ENCODE peak calls at places on chromosomes 3 and 15, in six cellular contexts. One of them, this sample, is unnamed.

GRCh38 chr3:14843321-14843720 is 24.6 kb downstream of the FGD5 start:
- DNase-seq in iris pigment epithelial cell: no peak
- DNase-seq in AML-193: no peak
- DNase-seq in mucosa of descending colon: no peak
- DNase-seq in activated CD4-positive, alpha-beta T cell treated with anti-CD3 and anti-CD28 coated beads, Interleukin-2, amount 50 U/mL, for 1 hour: no peak
- DNase-seq in lower lobe of right lung: no peak
- DNase-seq in this sample: no peak

GRCh38 chr15:28975766-28976179 is 90.0 kb downstream of the APBA2 start:
- DNase-seq in mucosa of descending colon: no peak
- DNase-seq in activated CD4-positive, alpha-beta T cell treated with anti-CD3 and anti-CD28 coated beads, Interleukin-2, amount 50 U/mL, for 1 hour: peak; percentile 69
- DNase-seq in AML-193: peak; percentile 35
- DNase-seq in lower lobe of right lung: no peak
- DNase-seq in iris pigment epithelial cell: peak; percentile 60
- DNase-seq in this sample: peak; percentile 37

GRCh38 chr15:67175643-67176071 is 78.8 kb downstream of the AAGAB start:
- DNase-seq in iris pigment epithelial cell: peak; percentile 91
- DNase-seq in AML-193: peak; percentile 86
- DNase-seq in lower lobe of right lung: peak; percentile 65
- DNase-seq in activated CD4-positive, alpha-beta T cell treated with anti-CD3 and anti-CD28 coated beads, Interleukin-2, amount 50 U/mL, for 1 hour: no peak
- DNase-seq in mucosa of descending colon: no peak
- DNase-seq in this sample: no peak

GRCh38 chr3:114758828-114759709 is 388.0 kb downstream of the ZBTB20 start:
- DNase-seq in activated CD4-positive, alpha-beta T cell treated with anti-CD3 and anti-CD28 coated beads, Interleukin-2, amount 50 U/mL, for 1 hour: no peak
- DNase-seq in iris pigment epithelial cell: peak; percentile 85
- DNase-seq in mucosa of descending colon: no peak
- DNase-seq in lower lobe of right lung: no peak
- DNase-seq in AML-193: peak; percentile 80
- DNase-seq in this sample: no peak

GRCh38 chr15:68385671-68386586 is 46.0 kb downstream of the ITGA11 start:
- DNase-seq in mucosa of descending colon: no peak
- DNase-seq in AML-193: no peak
- DNase-seq in activated CD4-positive, alpha-beta T cell treated with anti-CD3 and anti-CD28 coated beads, Interleukin-2, amount 50 U/mL, for 1 hour: no peak
- DNase-seq in lower lobe of right lung: peak; percentile 21
- DNase-seq in iris pigment epithelial cell: no peak
- DNase-seq in this sample: no peak

GRCh38 chr15:42549052-42549491 is 434 bp downstream of the HAUS2 start:
- DNase-seq in lower lobe of right lung: no peak
- DNase-seq in mucosa of descending colon: no peak
- DNase-seq in activated CD4-positive, alpha-beta T cell treated with anti-CD3 and anti-CD28 coated beads, Interleukin-2, amount 50 U/mL, for 1 hour: no peak
- DNase-seq in AML-193: peak; percentile 41
- DNase-seq in iris pigment epithelial cell: peak; percentile 9
- DNase-seq in this sample: peak; percentile 41

GRCh38 chr15:63052128-63052826 is 9.7 kb downstream of the TPM1 start:
- DNase-seq in mucosa of descending colon: no peak
- DNase-seq in iris pigment epithelial cell: no peak
- DNase-seq in activated CD4-positive, alpha-beta T cell treated with anti-CD3 and anti-CD28 coated beads, Interleukin-2, amount 50 U/mL, for 1 hour: no peak
- DNase-seq in lower lobe of right lung: no peak
- DNase-seq in AML-193: no peak
- DNase-seq in this sample: no peak

GRCh38 chr3:138812806-138813205 is 21.9 kb downstream of the PIK3CB start:
- DNase-seq in lower lobe of right lung: no peak
- DNase-seq in iris pigment epithelial cell: peak; percentile 80
- DNase-seq in mucosa of descending colon: no peak
- DNase-seq in AML-193: peak; percentile 27
- DNase-seq in activated CD4-positive, alpha-beta T cell treated with anti-CD3 and anti-CD28 coated beads, Interleukin-2, amount 50 U/mL, for 1 hour: no peak
- DNase-seq in this sample: no peak

GRCh38 chr15:83935774-83936173 is 281.9 kb downstream of the ADAMTSL3 start:
- DNase-seq in AML-193: no peak
- DNase-seq in activated CD4-positive, alpha-beta T cell treated with anti-CD3 and anti-CD28 coated beads, Interleukin-2, amount 50 U/mL, for 1 hour: no peak
- DNase-seq in mucosa of descending colon: no peak
- DNase-seq in iris pigment epithelial cell: no peak
- DNase-seq in lower lobe of right lung: no peak
- DNase-seq in this sample: no peak

GRCh38 chr15:35561308-35561707 is 15.3 kb upstream of the DPH6 start:
- DNase-seq in iris pigment epithelial cell: no peak
- DNase-seq in lower lobe of right lung: no peak
- DNase-seq in mucosa of descending colon: no peak
- DNase-seq in activated CD4-positive, alpha-beta T cell treated with anti-CD3 and anti-CD28 coated beads, Interleukin-2, amount 50 U/mL, for 1 hour: no peak
- DNase-seq in AML-193: no peak
- DNase-seq in this sample: no peak

GRCh38 chr15:101048191-101049011 is 129.2 kb downstream of the LRRK1 start:
- DNase-seq in AML-193: no peak
- DNase-seq in iris pigment epithelial cell: no peak
- DNase-seq in lower lobe of right lung: peak; percentile 32
- DNase-seq in activated CD4-positive, alpha-beta T cell treated with anti-CD3 and anti-CD28 coated beads, Interleukin-2, amount 50 U/mL, for 1 hour: no peak
- DNase-seq in mucosa of descending colon: no peak
- DNase-seq in this sample: no peak

GRCh38 chr3:170585937-170586310 is at the start of gene SLC7A14:
- DNase-seq in lower lobe of right lung: no peak
- DNase-seq in activated CD4-positive, alpha-beta T cell treated with anti-CD3 and anti-CD28 coated beads, Interleukin-2, amount 50 U/mL, for 1 hour: no peak
- DNase-seq in mucosa of descending colon: no peak
- DNase-seq in AML-193: no peak
- DNase-seq in iris pigment epithelial cell: peak; percentile 8
- DNase-seq in this sample: no peak

GRCh38 chr3:114706591-114707224 is 412.9 kb downstream of the TIGIT start:
- DNase-seq in lower lobe of right lung: no peak
- DNase-seq in activated CD4-positive, alpha-beta T cell treated with anti-CD3 and anti-CD28 coated beads, Interleukin-2, amount 50 U/mL, for 1 hour: no peak
- DNase-seq in iris pigment epithelial cell: peak; percentile 81
- DNase-seq in mucosa of descending colon: no peak
- DNase-seq in AML-193: no peak
- DNase-seq in this sample: no peak

GRCh38 chr15:67746022-67746421 is 79.3 kb upstream of the SKOR1 start:
- DNase-seq in mucosa of descending colon: no peak
- DNase-seq in activated CD4-positive, alpha-beta T cell treated with anti-CD3 and anti-CD28 coated beads, Interleukin-2, amount 50 U/mL, for 1 hour: no peak
- DNase-seq in lower lobe of right lung: no peak
- DNase-seq in AML-193: peak; percentile 86
- DNase-seq in iris pigment epithelial cell: peak; percentile 85
- DNase-seq in this sample: no peak

GRCh38 chr3:20396335-20396734 is 210.3 kb upstream of the SGO1 start:
- DNase-seq in AML-193: no peak
- DNase-seq in activated CD4-positive, alpha-beta T cell treated with anti-CD3 and anti-CD28 coated beads, Interleukin-2, amount 50 U/mL, for 1 hour: no peak
- DNase-seq in lower lobe of right lung: no peak
- DNase-seq in iris pigment epithelial cell: no peak
- DNase-seq in mucosa of descending colon: no peak
- DNase-seq in this sample: no peak

GRCh38 chr15:53539878-53540277 is 219.6 kb downstream of the WDR72 start:
- DNase-seq in mucosa of descending colon: no peak
- DNase-seq in lower lobe of right lung: no peak
- DNase-seq in iris pigment epithelial cell: no peak
- DNase-seq in AML-193: no peak
- DNase-seq in activated CD4-positive, alpha-beta T cell treated with anti-CD3 and anti-CD28 coated beads, Interleukin-2, amount 50 U/mL, for 1 hour: no peak
- DNase-seq in this sample: no peak

GRCh38 chr15:62857411-62857853 is 185.1 kb upstream of the TPM1 start:
- DNase-seq in AML-193: no peak
- DNase-seq in iris pigment epithelial cell: no peak
- DNase-seq in activated CD4-positive, alpha-beta T cell treated with anti-CD3 and anti-CD28 coated beads, Interleukin-2, amount 50 U/mL, for 1 hour: no peak
- DNase-seq in lower lobe of right lung: no peak
- DNase-seq in mucosa of descending colon: no peak
- DNase-seq in this sample: no peak

GRCh38 chr3:28290863-28291300 is 49.5 kb downstream of the CMC1 start:
- DNase-seq in mucosa of descending colon: no peak
- DNase-seq in iris pigment epithelial cell: no peak
- DNase-seq in activated CD4-positive, alpha-beta T cell treated with anti-CD3 and anti-CD28 coated beads, Interleukin-2, amount 50 U/mL, for 1 hour: no peak
- DNase-seq in lower lobe of right lung: no peak
- DNase-seq in AML-193: no peak
- DNase-seq in this sample: no peak

GRCh38 chr3:16142350-16143050 is 32.0 kb upstream of the GALNT15 start:
- DNase-seq in mucosa of descending colon: no peak
- DNase-seq in activated CD4-positive, alpha-beta T cell treated with anti-CD3 and anti-CD28 coated beads, Interleukin-2, amount 50 U/mL, for 1 hour: no peak
- DNase-seq in AML-193: no peak
- DNase-seq in lower lobe of right lung: no peak
- DNase-seq in iris pigment epithelial cell: no peak
- DNase-seq in this sample: no peak

GRCh38 chr15:89826671-89827655 is 12.3 kb upstream of the ANPEP start:
- DNase-seq in mucosa of descending colon: peak; percentile 16
- DNase-seq in AML-193: no peak
- DNase-seq in activated CD4-positive, alpha-beta T cell treated with anti-CD3 and anti-CD28 coated beads, Interleukin-2, amount 50 U/mL, for 1 hour: no peak
- DNase-seq in lower lobe of right lung: no peak
- DNase-seq in iris pigment epithelial cell: no peak
- DNase-seq in this sample: no peak

GRCh38 chr3:14535616-14536015 is 4.5 kb downstream of the GRIP2 start:
- DNase-seq in AML-193: no peak
- DNase-seq in activated CD4-positive, alpha-beta T cell treated with anti-CD3 and anti-CD28 coated beads, Interleukin-2, amount 50 U/mL, for 1 hour: no peak
- DNase-seq in lower lobe of right lung: peak; percentile 10
- DNase-seq in iris pigment epithelial cell: no peak
- DNase-seq in mucosa of descending colon: peak; percentile 5
- DNase-seq in this sample: no peak

GRCh38 chr3:21140785-21141184 is 610.2 kb downstream of the ZNF385D start:
- DNase-seq in mucosa of descending colon: no peak
- DNase-seq in iris pigment epithelial cell: no peak
- DNase-seq in AML-193: no peak
- DNase-seq in lower lobe of right lung: no peak
- DNase-seq in activated CD4-positive, alpha-beta T cell treated with anti-CD3 and anti-CD28 coated beads, Interleukin-2, amount 50 U/mL, for 1 hour: no peak
- DNase-seq in this sample: no peak

GRCh38 chr3:73681610-73682009 is 56.9 kb upstream of the PDZRN3 start:
- DNase-seq in iris pigment epithelial cell: peak; percentile 55
- DNase-seq in AML-193: no peak
- DNase-seq in mucosa of descending colon: no peak
- DNase-seq in activated CD4-positive, alpha-beta T cell treated with anti-CD3 and anti-CD28 coated beads, Interleukin-2, amount 50 U/mL, for 1 hour: no peak
- DNase-seq in lower lobe of right lung: no peak
- DNase-seq in this sample: no peak

GRCh38 chr3:47850062-47850802 is 47.3 kb downstream of the DHX30 start:
- DNase-seq in lower lobe of right lung: no peak
- DNase-seq in activated CD4-positive, alpha-beta T cell treated with anti-CD3 and anti-CD28 coated beads, Interleukin-2, amount 50 U/mL, for 1 hour: no peak
- DNase-seq in iris pigment epithelial cell: peak; percentile 50
- DNase-seq in mucosa of descending colon: no peak
- DNase-seq in AML-193: peak; percentile 35
- DNase-seq in this sample: no peak

GRCh38 chr3:119669906-119670570 is 7.2 kb downstream of the COX17 start:
- DNase-seq in AML-193: no peak
- DNase-seq in activated CD4-positive, alpha-beta T cell treated with anti-CD3 and anti-CD28 coated beads, Interleukin-2, amount 50 U/mL, for 1 hour: no peak
- DNase-seq in iris pigment epithelial cell: peak; percentile 38
- DNase-seq in mucosa of descending colon: no peak
- DNase-seq in lower lobe of right lung: no peak
- DNase-seq in this sample: no peak

GRCh38 chr3:101940521-101940992 is 91.2 kb downstream of the NFKBIZ start:
- DNase-seq in AML-193: peak; percentile 91
- DNase-seq in lower lobe of right lung: peak; percentile 76
- DNase-seq in activated CD4-positive, alpha-beta T cell treated with anti-CD3 and anti-CD28 coated beads, Interleukin-2, amount 50 U/mL, for 1 hour: no peak
- DNase-seq in iris pigment epithelial cell: peak; percentile 99
- DNase-seq in mucosa of descending colon: no peak
- DNase-seq in this sample: peak; percentile 42

GRCh38 chr3:45781841-45782240 is 14.5 kb downstream of the SLC6A20 start:
- DNase-seq in AML-193: no peak
- DNase-seq in activated CD4-positive, alpha-beta T cell treated with anti-CD3 and anti-CD28 coated beads, Interleukin-2, amount 50 U/mL, for 1 hour: no peak
- DNase-seq in iris pigment epithelial cell: no peak
- DNase-seq in lower lobe of right lung: no peak
- DNase-seq in mucosa of descending colon: no peak
- DNase-seq in this sample: no peak

GRCh38 chr15:29880341-29880740 is 58.1 kb upstream of the TJP1 start:
- DNase-seq in lower lobe of right lung: no peak
- DNase-seq in activated CD4-positive, alpha-beta T cell treated with anti-CD3 and anti-CD28 coated beads, Interleukin-2, amount 50 U/mL, for 1 hour: no peak
- DNase-seq in mucosa of descending colon: no peak
- DNase-seq in AML-193: no peak
- DNase-seq in iris pigment epithelial cell: no peak
- DNase-seq in this sample: no peak

GRCh38 chr15:25801586-25802284 is 61.4 kb downstream of the ATP10A start:
- DNase-seq in iris pigment epithelial cell: no peak
- DNase-seq in lower lobe of right lung: no peak
- DNase-seq in activated CD4-positive, alpha-beta T cell treated with anti-CD3 and anti-CD28 coated beads, Interleukin-2, amount 50 U/mL, for 1 hour: no peak
- DNase-seq in mucosa of descending colon: no peak
- DNase-seq in AML-193: no peak
- DNase-seq in this sample: no peak

GRCh38 chr3:196646736-196647216 is 7.3 kb downstream of the NRROS start:
- DNase-seq in lower lobe of right lung: no peak
- DNase-seq in activated CD4-positive, alpha-beta T cell treated with anti-CD3 and anti-CD28 coated beads, Interleukin-2, amount 50 U/mL, for 1 hour: no peak
- DNase-seq in mucosa of descending colon: no peak
- DNase-seq in iris pigment epithelial cell: no peak
- DNase-seq in AML-193: no peak
- DNase-seq in this sample: no peak

GRCh38 chr3:189355481-189356201 is 183.9 kb downstream of the TPRG1 start:
- DNase-seq in iris pigment epithelial cell: peak; percentile 84
- DNase-seq in lower lobe of right lung: no peak
- DNase-seq in mucosa of descending colon: no peak
- DNase-seq in activated CD4-positive, alpha-beta T cell treated with anti-CD3 and anti-CD28 coated beads, Interleukin-2, amount 50 U/mL, for 1 hour: peak; percentile 24
- DNase-seq in AML-193: no peak
- DNase-seq in this sample: no peak

GRCh38 chr3:174197416-174197815 is 661.7 kb upstream of the NAALADL2 start:
- DNase-seq in AML-193: no peak
- DNase-seq in mucosa of descending colon: no peak
- DNase-seq in activated CD4-positive, alpha-beta T cell treated with anti-CD3 and anti-CD28 coated beads, Interleukin-2, amount 50 U/mL, for 1 hour: no peak
- DNase-seq in lower lobe of right lung: no peak
- DNase-seq in iris pigment epithelial cell: no peak
- DNase-seq in this sample: no peak